ENCODE peak calls at places on chromosome 2, in ten cellular contexts. E, I, O, W, U, N, H, F, Q and P are unnamed samples.

GRCh38 chr2:190435031-190435677 is 27.0 kb downstream of the MFSD6 start:
- DNase-seq in E (no peak), W (no peak), H (no peak), I (no peak), U (no peak), F (no peak), N (no peak), Q (no peak), O (no peak), P (no peak)

GRCh38 chr2:149068996-149069888 is 30.7 kb downstream of the LYPD6B start:
- DNase-seq in I (no peak), W (no peak), N (no peak), F (no peak), U (no peak), O (no peak), Q (peak; percentile 90), E (no peak), H (no peak), P (no peak)

GRCh38 chr2:170530284-170530745 is 184.8 kb upstream of the SP5 start:
- DNase-seq in I (peak; percentile 84), E (peak; percentile 51), O (no peak), U (peak; percentile 88), F (peak; percentile 86), Q (no peak), W (peak; percentile 79), N (peak; percentile 80), H (peak; percentile 73), P (peak; percentile 85)

GRCh38 chr2:193861557-193861956 is 1666.8 kb upstream of the TMEFF2 start:
- DNase-seq in N (no peak), W (no peak), U (no peak), Q (no peak), H (no peak), F (no peak), E (no peak), O (no peak), I (no peak), P (no peak)

GRCh38 chr2:38750793-38751042 is 443 bp downstream of the SRSF7 start:
- DNase-seq in U (peak; percentile 74), I (peak; percentile 70), F (peak; percentile 59), E (peak; percentile 91), Q (no peak), N (peak; percentile 66), O (peak; percentile 72), H (no peak), W (peak; percentile 61), P (peak; percentile 81)

GRCh38 chr2:191758420-191759199 is 80.7 kb downstream of the NABP1 start:
- DNase-seq in O (no peak), U (peak; percentile 42), F (peak; percentile 50), W (peak; percentile 17), N (no peak), E (peak; percentile 65), I (peak; percentile 13), Q (peak; percentile 52), H (no peak), P (peak; percentile 42)

GRCh38 chr2:206229642-206230041 is 44.8 kb upstream of the ZDBF2 start:
- DNase-seq in U (no peak), E (no peak), I (no peak), O (no peak), N (no peak), Q (no peak), F (no peak), H (no peak), W (no peak), P (no peak)

GRCh38 chr2:218320704-218321336 is 28.5 kb upstream of the TMBIM1 start:
- DNase-seq in U (no peak), W (no peak), Q (no peak), O (no peak), H (no peak), N (no peak), E (no peak), F (no peak), I (no peak), P (no peak)

GRCh38 chr2:172096661-172097547 is 5.8 kb downstream of the DLX2 start:
- DNase-seq in F (no peak), U (no peak), O (no peak), Q (peak; percentile 97), W (no peak), I (no peak), N (no peak), E (peak; percentile 65), H (peak; percentile 51), P (no peak)

GRCh38 chr2:172093416-172094318 is 8.4 kb downstream of the DLX1 start:
- DNase-seq in U (no peak), E (peak; percentile 23), F (no peak), Q (no peak), H (no peak), O (no peak), I (no peak), W (no peak), N (no peak), P (no peak)

GRCh38 chr2:172095905-172096660 is 6.6 kb downstream of the DLX2 start:
- DNase-seq in W (no peak), U (no peak), O (no peak), H (peak; percentile 46), Q (peak; percentile 55), F (no peak), N (no peak), E (peak; percentile 55), I (no peak), P (no peak)

GRCh38 chr2:172094319-172095145 is 8.2 kb downstream of the DLX2 start:
- DNase-seq in H (peak; percentile 55), Q (peak; percentile 72), O (no peak), N (no peak), E (peak; percentile 69), U (no peak), W (no peak), F (no peak), I (no peak), P (peak; percentile 74)

DNA sequence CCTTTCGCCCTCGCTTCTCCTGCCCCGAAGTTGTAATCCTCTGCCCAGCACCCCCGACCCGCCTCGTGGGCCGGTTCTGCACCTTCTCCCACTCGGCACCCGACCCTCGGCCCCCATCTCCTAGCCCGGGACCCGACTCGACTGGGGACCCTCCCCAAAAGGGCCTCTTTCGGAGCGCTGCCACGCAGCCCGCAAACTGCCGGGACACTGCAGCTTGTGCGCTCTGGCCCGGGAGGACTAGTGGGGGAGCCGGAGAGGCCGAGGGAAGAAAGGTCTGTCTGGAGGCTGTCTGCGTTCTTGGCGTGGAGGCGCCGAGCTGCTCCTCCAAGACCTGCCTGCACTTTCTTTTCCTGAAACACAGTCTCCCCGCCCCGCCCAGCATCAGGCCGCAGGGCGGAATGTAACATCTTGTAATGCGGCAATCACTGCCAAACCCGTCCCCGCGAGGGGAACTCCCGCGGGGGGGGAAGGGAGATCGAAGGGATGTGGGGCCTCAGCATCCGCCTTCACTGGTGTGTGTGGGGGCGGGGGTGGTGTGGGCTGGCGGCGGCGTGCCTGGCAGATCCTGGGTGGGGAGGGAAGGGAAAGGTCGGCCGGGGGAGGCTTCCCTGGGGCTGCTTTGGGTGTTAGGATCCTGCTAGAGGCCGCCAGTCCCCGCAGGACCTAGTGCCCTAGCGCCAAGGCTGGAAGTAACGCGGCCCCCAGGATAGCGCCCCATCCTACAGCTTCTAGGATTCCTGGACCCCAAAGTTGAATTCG is 7.4 kb downstream of the DLX2 start:
- DNase-seq in U (peak; percentile 61), E (peak; percentile 74), H (peak; percentile 63), F (no peak), Q (peak; percentile 95), I (no peak), W (no peak), O (no peak), N (peak; percentile 28), P (peak; percentile 82)
- H3K27ac ChIP-seq in U (no peak overlapping the region), E (no peak overlapping the region), H (no peak overlapping the region), F (no peak overlapping the region), Q (peak overlapping the region; percentile 98), I (no peak overlapping the region), W (no peak overlapping the region), O (no peak overlapping the region), N (no peak overlapping the region), P (no peak overlapping the region)

DNA sequence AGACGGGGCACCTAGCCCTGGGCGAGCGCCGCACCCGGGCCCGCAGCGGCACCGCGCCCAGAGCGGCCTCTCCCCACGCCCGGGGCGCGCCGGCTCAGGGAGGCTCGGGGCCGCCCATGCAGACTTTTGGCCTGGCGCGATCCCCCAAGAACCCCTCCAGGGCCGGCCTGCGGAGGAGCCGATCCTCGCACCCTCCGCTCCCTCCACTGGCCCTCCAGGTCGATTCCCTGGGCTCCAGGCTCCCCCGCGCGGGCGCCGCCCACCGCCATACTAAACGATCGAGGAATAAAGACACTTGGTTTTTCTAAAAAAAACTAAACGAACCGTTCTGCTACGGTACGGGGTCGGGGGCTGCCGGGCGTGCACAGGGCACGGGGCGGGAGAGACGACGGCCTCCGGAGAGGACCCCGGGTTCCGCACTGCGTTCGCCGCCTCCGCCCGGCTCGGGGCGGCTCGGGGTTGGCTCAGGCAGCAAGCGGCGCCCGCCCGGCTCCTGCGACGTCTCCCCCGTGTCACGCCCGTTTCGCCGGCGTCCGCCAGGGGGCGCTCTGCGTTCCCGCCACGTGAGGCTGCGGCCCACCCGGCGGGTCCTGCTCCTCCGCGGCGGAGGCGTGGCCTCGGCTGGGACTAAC is 366 bp upstream of the KHK start:
- DNase-seq in N (peak; percentile 96), F (peak; percentile 95), U (peak; percentile 96), O (peak; percentile 84), H (peak; percentile 99), E (peak; percentile 100), I (peak; percentile 96), W (peak; percentile 93), Q (peak; percentile 95), P (peak; percentile 97)
- H3K27ac ChIP-seq in N (peak overlapping the region; percentile 97), F (peak overlapping the region; percentile 95), U (peak overlapping the region; percentile 91), O (peak overlapping the region; percentile 82), H (peak overlapping the region; percentile 96), E (peak overlapping the region; percentile 89), I (peak overlapping the region; percentile 83), W (peak overlapping the region; percentile 95), Q (peak overlapping the region; percentile 59), P (peak overlapping the region; percentile 70)

DNA sequence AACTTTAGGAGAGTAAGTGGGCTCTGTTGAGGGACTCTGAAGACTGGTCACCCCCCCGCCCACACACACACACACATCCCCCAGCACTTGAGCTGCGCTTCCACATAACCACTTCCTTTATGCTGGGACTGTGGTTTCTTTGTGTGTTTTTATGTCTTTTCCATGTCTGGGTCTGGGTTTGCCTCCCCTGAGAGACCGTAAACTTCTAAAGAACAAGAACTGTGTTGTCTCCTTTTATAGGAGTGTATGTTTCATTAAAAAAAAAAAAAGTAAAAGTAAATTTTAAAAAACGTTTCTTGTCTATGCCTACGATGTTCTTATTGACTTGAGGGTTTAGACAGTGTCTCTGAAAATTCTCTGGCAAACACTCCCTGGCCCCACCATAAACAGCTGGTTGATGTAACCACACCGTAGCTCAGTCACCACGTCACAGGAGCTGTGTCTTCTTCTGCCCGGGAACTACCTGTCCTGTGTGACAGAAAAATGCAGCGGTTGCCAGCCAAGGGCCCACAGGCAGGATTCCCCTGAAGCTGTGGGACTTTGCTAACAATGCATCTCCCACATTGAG is 68.0 kb downstream of the KLHL29 start:
- DNase-seq in E (no peak), W (no peak), F (peak; percentile 17), Q (no peak), I (no peak), O (no peak), U (no peak), H (no peak), N (no peak), P (no peak)
- H3K27ac ChIP-seq in E (no peak overlapping the region), W (no peak overlapping the region), F (no peak overlapping the region), Q (no peak overlapping the region), I (no peak overlapping the region), O (no peak overlapping the region), U (no peak overlapping the region), H (peak overlapping the region; percentile 54), N (no peak overlapping the region), P (no peak overlapping the region)

GRCh38 chr2:70049261-70049660 is 38.0 kb upstream of the PCBP1 start:
- DNase-seq in I (no peak), E (no peak), O (no peak), U (no peak), F (no peak), Q (no peak), N (no peak), H (no peak), W (no peak), P (no peak)

GRCh38 chr2:70045932-70046331 is 41.3 kb upstream of the PCBP1 start:
- DNase-seq in Q (no peak), F (no peak), E (no peak), W (no peak), O (no peak), N (no peak), U (no peak), I (no peak), H (no peak), P (no peak)

GRCh38 chr2:70047406-70048033 is 39.8 kb upstream of the PCBP1 start:
- DNase-seq in E (no peak), I (no peak), N (no peak), H (no peak), F (peak; percentile 16), Q (no peak), U (no peak), O (no peak), W (no peak), P (no peak)

GRCh38 chr2:70044290-70045040 is 42.8 kb upstream of the PCBP1 start:
- DNase-seq in U (peak; percentile 71), O (no peak), F (no peak), H (peak; percentile 69), E (no peak), W (no peak), N (no peak), Q (no peak), I (no peak), P (no peak)

GRCh38 chr2:70046534-70046933 is 40.7 kb upstream of the PCBP1 start:
- DNase-seq in I (no peak), N (no peak), W (no peak), O (no peak), F (no peak), Q (no peak), E (no peak), U (no peak), H (no peak), P (no peak)
- H3K27ac ChIP-seq in I (no peak overlapping the region), N (peak overlapping the region; percentile 70), W (peak overlapping the region; percentile 77), O (no peak overlapping the region), F (no peak overlapping the region), Q (no peak overlapping the region), E (no peak overlapping the region), U (no peak overlapping the region), H (no peak overlapping the region), P (no peak overlapping the region)